ENCODE peak calls at places on chromosomes 4 and X, in four cellular contexts. F is HL-60, Y is astrocyte, H is H9. W is an unnamed sample.
A peak's percentile ranks its signal among the peaks of the same experiment; 100 is the strongest.

GRCh38 chrX:48613502-48614160 is 16.3 kb downstream of the WDR13 start:
- DNase-seq in H (no peak), F (no peak), Y (peak; percentile 6), W (no peak)

GRCh38 chrX:38668788-38669187 is 107.4 kb downstream of the TSPAN7 start:
- DNase-seq in F (no peak), H (no peak), Y (no peak), W (no peak)

GRCh38 chrX:153632612-153632980 is 14.4 kb upstream of the DUSP9 start:
- DNase-seq in Y (no peak), H (no peak), F (no peak), W (no peak)

GRCh38 chrX:85084770-85085393 is 81.2 kb downstream of the APOOL start:
- DNase-seq in H (no peak), Y (peak; percentile 10), F (no peak), W (peak; percentile 2)

GRCh38 chr4:45650545-45650944 is 473.3 kb downstream of the GABRG1 start:
- DNase-seq in H (no peak), Y (no peak), F (no peak), W (no peak)

GRCh38 chr4:3041192-3042142 is 32.9 kb downstream of the HTT-AS start:
- DNase-seq in H (peak; percentile 55), F (no peak), Y (peak; percentile 35), W (no peak)

GRCh38 chr4:161696957-161697356 is 466.8 kb downstream of the FSTL5 start:
- DNase-seq in H (peak; percentile 40), F (no peak), Y (no peak), W (no peak)

GRCh38 chrX:150364347-150365050 is 1.4 kb downstream of the MAMLD1 start:
- DNase-seq in H (peak; percentile 31), Y (no peak), F (no peak), W (no peak)

GRCh38 chr4:155207534-155208257 is 740 bp upstream of the NPY2R start:
- DNase-seq in H (peak; percentile 77), Y (no peak), F (no peak), W (peak; percentile 37)

GRCh38 chrX:50594788-50595187 is 124.2 kb upstream of the DGKK start:
- DNase-seq in F (no peak), Y (no peak), H (peak; percentile 76), W (no peak)

GRCh38 chr4:77893451-77893850 is 30.8 kb downstream of the MRPL1 start:
- DNase-seq in F (no peak), Y (no peak), H (no peak), W (no peak)

GRCh38 chrX:18789916-18790315 is 82.5 kb downstream of the PPEF1 start:
- DNase-seq in Y (no peak), H (no peak), F (no peak), W (no peak)

GRCh38 chr4:184911310-184911709 is 85.5 kb upstream of the ACSL1 start:
- DNase-seq in Y (peak; percentile 33), H (no peak), F (no peak), W (no peak)

GRCh38 chr4:124712417-124713212 is at the start of gene ANKRD50:
- DNase-seq in H (peak; percentile 93), Y (peak; percentile 90), F (no peak), W (peak; percentile 73)

GRCh38 chrX:31302573-31303075 is 230.8 kb upstream of the FTHL17 start:
- DNase-seq in Y (no peak), H (no peak), F (no peak), W (no peak)

GRCh38 chrX:31298881-31299280 is 227.0 kb upstream of the FTHL17 start:
- DNase-seq in F (no peak), H (no peak), Y (no peak), W (no peak)

GRCh38 chrX:31297881-31298280 is 226.0 kb upstream of the FTHL17 start:
- DNase-seq in H (no peak), Y (no peak), F (no peak), W (no peak)

GRCh38 chrX:31301941-31302340 is 230.1 kb upstream of the FTHL17 start:
- DNase-seq in H (no peak), Y (no peak), F (no peak), W (no peak)

DNA sequence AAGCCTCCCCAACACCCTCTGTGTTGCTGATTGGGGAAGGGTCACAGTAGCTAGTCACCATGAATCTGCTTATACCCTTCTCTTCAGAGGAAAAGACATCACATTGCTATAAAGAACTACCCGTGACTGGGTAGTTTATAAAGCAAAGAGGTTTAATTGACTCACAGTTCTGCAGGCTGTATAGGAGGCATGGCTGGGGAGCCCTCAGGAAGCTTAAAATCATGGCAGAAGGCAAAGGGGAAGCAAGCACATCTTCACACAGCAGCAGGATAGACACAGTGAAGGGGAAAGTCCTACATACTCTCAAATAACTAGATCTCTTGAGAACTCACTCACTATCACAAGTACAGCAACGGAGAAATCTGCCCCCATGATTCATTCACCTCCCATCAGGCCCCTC is 229.4 kb upstream of the FTHL17 start:
- DNase-seq in F (no peak), Y (no peak), H (no peak), W (no peak)
- H3K27ac ChIP-seq in F (no peak overlapping the region), Y (no peak overlapping the region), H (no peak overlapping the region), W (no peak overlapping the region)

GRCh38 chr4:140579278-140579677 is 10.5 kb upstream of the UCP1 start:
- DNase-seq in Y (no peak), F (no peak), H (no peak), W (no peak)

GRCh38 chr4:140571620-140572019 is 2.9 kb upstream of the UCP1 start:
- DNase-seq in H (no peak), F (no peak), Y (no peak), W (no peak)

GRCh38 chr4:140581078-140581477 is 12.3 kb upstream of the UCP1 start:
- DNase-seq in Y (no peak), F (no peak), H (no peak), W (no peak)

GRCh38 chr4:140575489-140575888 is 6.7 kb upstream of the UCP1 start:
- DNase-seq in F (no peak), H (no peak), Y (no peak), W (no peak)
- H3K27me3 ChIP-seq in F (peaks cover 14% of the 10 kb centered on the region), H (peaks cover 2% of the 10 kb centered on the region), Y (peaks cover 42% of the 10 kb centered on the region), W (peaks cover under 1% of the 10 kb centered on the region)

GRCh38 chr4:41142356-41142755 is 72.0 kb downstream of the APBB2 start:
- DNase-seq in F (no peak), H (no peak), Y (no peak), W (no peak)
- H3K27ac ChIP-seq in F (no peak overlapping the region), H (no peak overlapping the region), Y (peak overlapping the region; percentile 90), W (no peak overlapping the region)

DNA sequence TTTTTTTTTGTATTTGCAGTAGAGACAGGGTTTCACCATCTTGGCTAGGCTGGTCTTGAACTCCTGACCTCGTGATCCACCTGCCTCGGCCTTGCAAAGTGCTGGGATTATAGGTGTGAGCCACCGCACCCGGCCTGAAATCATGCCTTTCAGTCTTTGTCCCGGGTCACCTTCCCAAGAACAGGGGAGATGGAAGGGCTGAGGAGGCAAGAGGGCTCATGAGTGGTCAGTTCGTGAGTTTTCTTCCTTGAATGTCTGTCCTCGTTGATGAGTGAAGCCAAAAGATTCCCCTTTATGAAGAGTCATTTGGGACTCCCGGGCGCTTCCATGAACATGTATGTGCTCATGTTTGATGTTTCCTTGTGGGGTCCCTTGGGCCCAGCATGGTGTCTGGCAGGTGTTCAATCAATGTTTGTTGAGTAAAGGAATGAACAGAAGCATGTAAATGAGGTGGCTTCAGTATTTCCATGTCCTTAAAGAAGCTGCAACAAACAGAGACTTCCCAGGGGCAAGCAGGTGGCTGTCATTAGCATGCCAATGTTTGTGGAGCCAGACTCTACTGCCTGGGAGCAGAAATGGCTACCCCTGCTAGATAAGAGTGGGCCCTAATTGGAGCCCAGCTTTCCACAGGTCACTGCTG is 3.4 kb upstream of the SEPTIN6 start:
- DNase-seq in Y (no peak), F (no peak), H (no peak), W (no peak)
- H3K27me3 ChIP-seq in Y (no peaks in the 10 kb centered on the region), F (no peaks in the 10 kb centered on the region), H (no peaks in the 10 kb centered on the region), W (peaks cover 2% of the 10 kb centered on the region)

DNA sequence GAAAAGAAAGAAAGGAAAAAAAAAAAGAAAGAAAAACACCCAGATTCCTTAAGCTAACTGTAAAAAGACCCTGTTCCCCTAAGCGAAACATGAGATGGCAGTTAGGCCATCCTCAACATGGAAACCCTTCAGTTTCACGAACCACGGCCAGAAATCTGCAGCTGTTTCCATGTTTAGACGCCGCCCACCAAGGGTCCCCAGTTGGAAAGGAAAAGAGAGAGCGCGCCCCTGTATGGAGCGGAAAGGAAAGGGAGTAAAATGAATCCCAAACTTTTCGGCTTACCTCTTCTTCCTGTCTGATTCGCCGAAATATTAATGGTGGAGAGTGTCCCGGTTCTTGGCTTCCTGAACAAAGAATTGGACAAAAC is 38.3 kb downstream of the MGARP start:
- DNase-seq in F (no peak), Y (no peak), H (no peak), W (no peak)
- H3K27ac ChIP-seq in F (no peak overlapping the region), Y (peak overlapping the region; percentile 69), H (peak overlapping the region; percentile 4), W (no peak overlapping the region)

W was measured in iPS DF 6.9.